ENCODE peak calls at places on chromosome 20, in four cellular contexts. R is K562, G is H1, J is GM12878. P is an unnamed sample.
A peak's percentile ranks its signal among the peaks of the same experiment; 100 is the strongest.

GRCh38 chr20:13857304-13857703 is 72.5 kb downstream of the NDUFAF5 start:
- DNase-seq in G (no peak), R (no peak), J (no peak), P (no peak)

GRCh38 chr20:45037050-45037449 is 63.9 kb downstream of the KCNS1 start:
- DNase-seq in G (no peak), R (no peak), J (no peak), P (no peak)

GRCh38 chr20:41510224-41510623 is 108.0 kb downstream of the CHD6 start:
- DNase-seq in G (no peak), J (no peak), R (no peak), P (no peak)

GRCh38 chr20:39164642-39165041 is 202.5 kb downstream of the DHX35 start:
- DNase-seq in J (no peak), R (no peak), G (no peak), P (no peak)

GRCh38 chr20:47576516-47577033 is 74.9 kb downstream of the NCOA3 start:
- DNase-seq in R (peak; percentile 90), J (peak; percentile 46), G (no peak), P (peak; percentile 97)

GRCh38 chr20:17933711-17934110 is 34.9 kb downstream of the SNX5 start:
- DNase-seq in R (no peak), G (no peak), J (no peak), P (peak; percentile 69)

GRCh38 chr20:50052952-50053789 is 59.8 kb downstream of the UBE2V1 start:
- DNase-seq in G (no peak), R (no peak), J (no peak), P (no peak)

GRCh38 chr20:13284830-13285229 is 63.8 kb downstream of the ISM1 start:
- DNase-seq in R (no peak), G (no peak), J (no peak), P (no peak)

GRCh38 chr20:35699914-35700624 is 864 bp downstream of the ROMO1 start:
- DNase-seq in G (no peak), J (no peak), R (no peak), P (no peak)

GRCh38 chr20:46213946-46214830 is 94.1 kb downstream of the CDH22 start:
- DNase-seq in R (no peak), J (no peak), G (no peak), P (no peak)

GRCh38 chr20:12886618-12887363 is 122.0 kb upstream of the SPTLC3 start:
- DNase-seq in R (no peak), J (no peak), G (no peak), P (no peak)

GRCh38 chr20:42401598-42401997 is 783.4 kb upstream of the CHD6 start:
- DNase-seq in R (no peak), J (no peak), G (no peak), P (no peak)

GRCh38 chr20:1637755-1638154 is 17.9 kb upstream of the SIRPB1 start:
- DNase-seq in G (no peak), J (no peak), R (no peak), P (no peak)

GRCh38 chr20:61623451-61623850 is 371.4 kb downstream of the CDH4 start:
- DNase-seq in J (no peak), R (no peak), G (no peak), P (no peak)

GRCh38 chr20:31637660-31638059 is at the start of gene COX4I2:
- DNase-seq in J (no peak), G (no peak), R (no peak), P (no peak)

GRCh38 chr20:24046905-24047304 is 58.3 kb upstream of the GGTLC1 start:
- DNase-seq in G (no peak), J (no peak), R (no peak), P (no peak)

GRCh38 chr20:60055740-60056139 is 97.5 kb downstream of the CDH26 start:
- DNase-seq in J (peak; percentile 4), G (no peak), R (no peak), P (no peak)

GRCh38 chr20:6700563-6701328 is 66.7 kb upstream of the BMP2 start:
- DNase-seq in J (no peak), G (no peak), R (no peak), P (no peak)

GRCh38 chr20:19522080-19522801 is 235.8 kb upstream of the RIN2 start:
- DNase-seq in G (no peak), R (no peak), J (no peak), P (no peak)

GRCh38 chr20:2398453-2398852 is 17.8 kb downstream of the TGM6 start:
- DNase-seq in R (no peak), G (no peak), J (no peak), P (no peak)

DNA sequence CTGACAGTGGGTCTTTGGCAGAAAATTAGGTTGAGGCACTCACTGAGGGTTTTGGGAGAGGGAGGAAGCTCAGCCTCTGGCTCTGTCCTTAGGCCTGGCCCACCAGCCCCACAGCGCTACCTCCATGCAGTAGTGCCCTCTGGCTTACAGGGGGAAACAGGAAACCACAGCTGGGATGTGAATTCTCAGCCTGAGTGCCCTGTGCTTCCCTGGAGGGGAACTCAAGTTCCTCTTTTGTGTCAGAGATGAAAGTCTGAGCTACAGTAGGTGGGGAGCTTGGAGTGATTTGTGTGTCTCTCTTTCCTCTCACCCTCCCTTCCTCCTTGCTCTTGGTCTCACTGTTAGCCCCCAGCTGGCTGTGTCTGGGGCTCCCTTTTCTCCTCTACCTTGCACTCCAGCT is 48.2 kb upstream of the BLCAP start:
- DNase-seq in J (peak; percentile 36), R (no peak), G (no peak), P (no peak)
- TF ChIP-seq RFX5 in J (no peak), R (no peak), G (no peak), P (no peak)

GRCh38 chr20:53831228-53831627 is 237.6 kb upstream of the ZNF217 start:
- DNase-seq in J (no peak), R (no peak), G (no peak), P (no peak)

GRCh38 chr20:53832499-53832898 is 237.9 kb downstream of the BCAS1 start:
- DNase-seq in J (no peak), G (no peak), R (no peak), P (no peak)

GRCh38 chr20:53829706-53830521 is 236.3 kb upstream of the ZNF217 start:
- DNase-seq in G (no peak), J (no peak), R (peak; percentile 30), P (peak; percentile 94)

GRCh38 chr20:53833333-53834043 is 236.9 kb downstream of the BCAS1 start:
- DNase-seq in J (no peak), R (no peak), G (no peak), P (no peak)

GRCh38 chr20:53831812-53832211 is 238.2 kb upstream of the ZNF217 start:
- DNase-seq in G (no peak), R (peak; percentile 18), J (no peak), P (no peak)
- TF ChIP-seq ATF2 in G (no peak), R (no peak), J (no peak), P (no peak)

GRCh38 chr20:4084096-4084495 is 68.7 kb upstream of the RNF24 start:
- DNase-seq in G (no peak), J (no peak), R (no peak), P (no peak)
- TF ChIP-seq MAX in G (no peak), J (no peak), R (no peak), P (no peak)

GRCh38 chr20:63156221-63156671 is 59.7 kb downstream of the YTHDF1 start:
- DNase-seq in J (no peak), G (no peak), R (no peak), P (no peak)
- TF ChIP-seq RFX5 in J (no peak), G (no peak), R (no peak), P (no peak)

DNA sequence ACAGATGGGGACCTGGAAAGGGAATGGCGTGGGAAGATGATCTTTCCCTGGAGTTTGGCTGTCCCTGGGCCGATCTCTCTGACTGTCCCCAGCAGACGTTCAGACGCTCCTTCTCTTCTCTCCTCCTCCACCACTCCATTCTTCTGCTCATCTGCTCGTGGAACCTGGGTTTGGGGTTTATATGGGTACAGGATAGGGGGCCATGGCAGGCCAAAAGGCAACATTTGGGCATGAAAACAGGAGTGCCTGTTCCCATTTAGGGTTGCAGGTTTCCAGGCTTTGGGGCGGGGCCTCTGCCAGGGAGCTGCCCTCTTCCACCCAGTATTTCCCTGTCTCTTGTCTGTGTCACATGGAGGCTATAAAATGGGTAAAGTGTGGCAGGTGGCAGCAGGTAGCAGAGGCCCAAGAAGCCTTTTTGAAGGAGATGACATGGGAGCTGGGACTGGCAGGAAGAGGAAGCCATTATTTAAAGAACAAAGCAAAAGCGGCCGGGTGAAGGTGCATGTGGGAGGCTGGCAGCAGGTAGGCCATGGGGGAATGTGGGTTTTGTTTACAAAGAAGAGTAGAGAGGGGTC is 203.7 kb downstream of the BMP7 start:
- DNase-seq in G (no peak), R (no peak), J (no peak), P (no peak)
- TF ChIP-seq ATF2 in G (no peak), R (no peak), J (no peak), P (no peak)

GRCh38 chr20:25073544-25073943 is 8.4 kb downstream of the VSX1 start:
- DNase-seq in G (no peak), J (no peak), R (no peak), P (no peak)

GRCh38 chr20:25070821-25071473 is 11.0 kb downstream of the VSX1 start:
- DNase-seq in G (no peak), J (no peak), R (no peak), P (no peak)

GRCh38 chr20:25071722-25072121 is 10.2 kb downstream of the VSX1 start:
- DNase-seq in G (no peak), R (no peak), J (no peak), P (peak; percentile 30)

GRCh38 chr20:25076201-25076600 is 5.7 kb downstream of the VSX1 start:
- DNase-seq in J (no peak), R (no peak), G (no peak), P (no peak)

DNA sequence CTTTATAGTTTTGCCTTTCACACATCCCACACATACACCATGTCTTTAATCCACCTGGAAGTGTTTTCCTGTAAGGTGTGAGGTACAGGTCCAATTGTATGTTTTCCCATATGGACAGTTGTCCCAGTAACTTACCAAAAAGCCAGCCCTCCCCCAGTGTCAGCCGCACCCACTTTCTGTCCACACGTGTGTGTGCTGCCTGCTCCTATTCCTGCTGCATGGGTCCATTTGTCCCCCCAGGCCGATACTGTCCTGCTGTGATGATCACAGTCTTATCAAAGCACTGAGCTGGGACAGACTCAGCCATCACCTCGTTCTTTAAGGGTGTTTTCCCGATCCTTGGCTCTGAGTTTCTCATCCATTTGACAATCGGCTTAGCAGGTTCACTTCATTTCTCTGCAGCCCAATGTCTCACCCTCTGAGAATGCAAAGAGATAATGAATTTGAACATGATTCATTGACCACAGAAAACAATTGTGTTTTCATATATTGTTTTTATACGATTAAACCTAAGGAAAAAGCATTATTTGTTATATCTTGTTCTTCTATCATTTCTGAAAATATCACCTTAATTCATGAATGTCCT is 9.6 kb downstream of the VSX1 start:
- DNase-seq in R (no peak), G (no peak), J (no peak), P (no peak)
- TF ChIP-seq MAX in R (no peak), G (no peak), J (no peak), P (no peak)